ENCODE peak calls at places on chromosomes 16 and 17, in six cellular contexts. G is naive thymus-derived CD4-positive, alpha-beta T cell; M is GM18507; O is neural crest cell; N is AG08395; K is neural progenitor cell. T is an unnamed sample.

GRCh38 chr17:36641331-36641876 is 40.0 kb downstream of the MRM1 start:
- DNase-seq in G (no peak), M (no peak), O (no peak), N (no peak), K (peak), T (peak)

GRCh38 chr17:39150795-39151679 is at the start of gene PLXDC1:
- DNase-seq in G (peak), M (no peak), O (no peak), N (no peak), K (peak), T (peak)

GRCh38 chr16:56615353-56615752 is 7.0 kb downstream of the MT2A start:
- DNase-seq in G (no peak), M (no peak), O (no peak), N (no peak), K (no peak), T (no peak)

GRCh38 chr16:2769675-2770056 is 7.4 kb downstream of the ELOB start:
- DNase-seq in G (no peak), M (no peak), O (no peak), N (peak), K (no peak), T (no peak)

GRCh38 chr16:19232988-19233387 is 52.5 kb upstream of the CLEC19A start:
- DNase-seq in G (no peak), M (no peak), O (no peak), N (no peak), K (no peak), T (no peak)

GRCh38 chr17:46894024-46894423 is 28.9 kb upstream of the GOSR2 start:
- DNase-seq in G (no peak), M (no peak), O (no peak), N (no peak), K (no peak), T (no peak)

GRCh38 chr16:19831678-19832077 is 53.0 kb downstream of the GPRC5B start:
- DNase-seq in G (no peak), M (no peak), O (no peak), N (peak), K (no peak), T (no peak)

GRCh38 chr17:53724726-53725125 is 98.0 kb upstream of the KIF2B start:
- DNase-seq in G (no peak), M (no peak), O (no peak), N (no peak), K (no peak), T (no peak)

GRCh38 chr17:68491381-68491849 is 20.8 kb upstream of the PRKAR1A start:
- DNase-seq in G (no peak), M (no peak), O (no peak), N (no peak), K (no peak), T (no peak)

GRCh38 chr17:36946726-36947091 is 2.0 kb upstream of the AATF start:
- DNase-seq in G (no peak), M (no peak), O (no peak), N (no peak), K (no peak), T (no peak)

GRCh38 chr17:30021708-30022317 is 80.4 kb downstream of the EFCAB5 start:
- DNase-seq in G (no peak), M (peak), O (peak), N (peak), K (peak), T (no peak)

GRCh38 chr16:47016700-47017133 is 43.2 kb upstream of the DNAJA2 start:
- DNase-seq in G (no peak), M (peak), O (no peak), N (no peak), K (no peak), T (no peak)

GRCh38 chr16:47139561-47140185 is 4.1 kb downstream of the NETO2 start:
- DNase-seq in G (no peak), M (no peak), O (no peak), N (no peak), K (no peak), T (no peak)

GRCh38 chr17:50118076-50118827 is 11.7 kb downstream of the SAMD14 start:
- DNase-seq in G (no peak), M (no peak), O (no peak), N (no peak), K (no peak), T (no peak)

GRCh38 chr17:80892900-80893603 is 98.6 kb upstream of the CHMP6 start:
- DNase-seq in G (no peak), M (no peak), O (no peak), N (peak), K (no peak), T (no peak)

GRCh38 chr17:11682646-11683045 is 84.4 kb downstream of the DNAH9 start:
- DNase-seq in G (no peak), M (no peak), O (no peak), N (no peak), K (no peak), T (no peak)

GRCh38 chr16:31333686-31334649 is 21.0 kb upstream of the ITGAX start:
- DNase-seq in G (no peak), M (no peak), O (no peak), N (no peak), K (peak), T (peak)

GRCh38 chr16:21097151-21097550 is 53.5 kb downstream of the DNAH3 start:
- DNase-seq in G (no peak), M (no peak), O (no peak), N (peak), K (no peak), T (no peak)

GRCh38 chr17:4001048-4001590 is 36.9 kb upstream of the ATP2A3 start:
- DNase-seq in G (no peak), M (no peak), O (no peak), N (no peak), K (no peak), T (no peak)

GRCh38 chr17:29642171-29642611 is 19.5 kb upstream of the CORO6 start:
- DNase-seq in G (no peak), M (no peak), O (no peak), N (no peak), K (peak), T (no peak)

GRCh38 chr16:15672514-15673167 is 22.6 kb downstream of the NDE1 start:
- DNase-seq in G (peak), M (no peak), O (peak), N (peak), K (no peak), T (no peak)

GRCh38 chr17:73318427-73318813 is 6.6 kb upstream of the CDC42EP4 start:
- DNase-seq in G (no peak), M (no peak), O (no peak), N (no peak), K (no peak), T (no peak)

GRCh38 chr17:153851-154250 is 16.5 kb downstream of the SCGB1C2 start:
- DNase-seq in G (no peak), M (no peak), O (no peak), N (no peak), K (no peak), T (no peak)

GRCh38 chr17:69223809-69224208 is 4.8 kb downstream of the ABCA10 start:
- DNase-seq in G (no peak), M (peak), O (no peak), N (no peak), K (no peak), T (no peak)

GRCh38 chr17:14428640-14429029 is 127.8 kb downstream of the HS3ST3B1 start:
- DNase-seq in G (no peak), M (no peak), O (no peak), N (no peak), K (no peak), T (no peak)

GRCh38 chr16:31488630-31489564 is 6.0 kb downstream of the SLC5A2 start:
- DNase-seq in G (no peak), M (no peak), O (no peak), N (no peak), K (no peak), T (no peak)

GRCh38 chr16:88785106-88785924 is at the start of gene PIEZO1:
- DNase-seq in G (peak), M (no peak), O (peak), N (peak), K (peak), T (peak)

GRCh38 chr17:78504156-78504925 is 72.9 kb downstream of the DNAH17 start:
- DNase-seq in G (no peak), M (no peak), O (no peak), N (no peak), K (no peak), T (no peak)

GRCh38 chr17:27283057-27283456 is 10.9 kb upstream of the WSB1 start:
- DNase-seq in G (no peak), M (no peak), O (no peak), N (no peak), K (no peak), T (no peak)

T was measured in WTC11.